ENCODE peak calls at places on chromosomes 2 and 18, in four cellular contexts. T is H1, W is mesenchymal stem cell, H is IMR-90. P is an unnamed sample.

GRCh38 chr2:38176619-38177021 is 100.7 kb upstream of the CYP1B1 start:
- DNase-seq in T (no peak), W (peak), H (peak), P (no peak)

GRCh38 chr2:166106431-166107015 is 21.3 kb downstream of the SCN1A start:
- DNase-seq in W (peak), T (no peak), H (peak), P (peak)

GRCh38 chr2:174086708-174087107 is 121.5 kb upstream of the SP3 start:
- DNase-seq in W (no peak), H (no peak), T (no peak), P (no peak)

GRCh38 chr2:216624251-216624650 is 9.0 kb upstream of the IGFBP2 start:
- DNase-seq in W (no peak), H (no peak), T (no peak), P (no peak)

GRCh38 chr2:236980961-236981360 is 104.7 kb upstream of the COPS8 start:
- DNase-seq in H (no peak), W (no peak), T (no peak), P (no peak)

GRCh38 chr2:128531856-128532255 is 213.2 kb upstream of the HS6ST1 start:
- DNase-seq in T (no peak), W (no peak), H (no peak), P (no peak)

GRCh38 chr2:25042321-25043240 is 705 bp downstream of the EFR3B start:
- DNase-seq in H (peak), T (peak), W (peak), P (peak)

GRCh38 chr2:74919827-74920226 is 38.6 kb upstream of the POLE4 start:
- DNase-seq in W (peak), T (peak), H (peak), P (peak)

GRCh38 chr2:65749549-65749948 is 317.1 kb upstream of the SPRED2 start:
- DNase-seq in H (peak), T (no peak), W (peak), P (no peak)

GRCh38 chr2:109442715-109443319 is 170.9 kb downstream of the SEPTIN10 start:
- DNase-seq in T (no peak), W (no peak), H (no peak), P (no peak)

GRCh38 chr2:122643725-122644329 is 888.4 kb downstream of the TSN start:
- DNase-seq in W (peak), H (peak), T (no peak), P (no peak)

GRCh38 chr2:77193858-77194448 is 328.2 kb downstream of the LRRTM4 start:
- DNase-seq in T (no peak), W (no peak), H (no peak), P (no peak)

GRCh38 chr18:10453261-10453884 is 1.1 kb upstream of the APCDD1 start:
- DNase-seq in T (peak), W (no peak), H (no peak), P (no peak)

GRCh38 chr18:65750421-65751144 is at the start of gene CDH7:
- DNase-seq in H (no peak), T (peak), W (peak), P (peak)

GRCh38 chr2:106030287-106031268 is 163.5 kb downstream of the UXS1 start:
- DNase-seq in H (peak), T (no peak), W (peak), P (no peak)

GRCh38 chr2:46552528-46552927 is 73.2 kb downstream of the TMEM247 start:
- DNase-seq in H (no peak), W (no peak), T (no peak), P (no peak)

GRCh38 chr2:120394764-120395163 is 48.8 kb downstream of the INHBB start:
- DNase-seq in H (no peak), W (no peak), T (no peak), P (no peak)

GRCh38 chr2:2793514-2793913 is 462.4 kb upstream of the MYT1L start:
- DNase-seq in T (no peak), H (no peak), W (no peak), P (no peak)

GRCh38 chr2:8522682-8523081 is 159.2 kb upstream of the ID2 start:
- DNase-seq in T (no peak), H (no peak), W (no peak), P (no peak)

GRCh38 chr2:196167666-196168065 is 3.7 kb downstream of the STK17B start:
- DNase-seq in H (no peak), T (no peak), W (peak), P (no peak)

GRCh38 chr2:96241901-96242611 is 23.7 kb downstream of the TMEM127 start:
- DNase-seq in T (no peak), H (peak), W (peak), P (no peak)

DNA sequence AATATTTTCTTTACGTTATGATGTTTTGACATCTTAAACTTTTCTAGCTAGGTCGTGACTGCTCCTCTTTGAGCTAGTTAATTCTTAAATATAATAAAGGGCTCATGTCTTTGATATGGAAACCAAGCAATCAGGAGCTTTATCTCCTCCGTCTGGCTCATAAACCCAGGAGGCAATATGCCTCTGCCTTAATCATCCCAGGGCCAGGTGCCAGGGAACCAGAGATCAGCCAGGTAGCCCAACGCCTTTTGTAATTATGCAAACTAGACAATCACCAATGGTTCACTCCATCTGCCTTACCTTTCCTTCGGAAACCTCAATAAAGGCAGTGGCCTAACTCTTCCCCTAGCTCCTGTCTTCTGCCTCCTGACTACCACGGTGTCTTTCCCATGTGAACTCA is 213.7 kb downstream of the KCNJ3 start:
- DNase-seq in T (no peak), W (no peak), H (no peak), P (no peak)
- H3K23ac ChIP-seq in T (no peak), W (no peak), H (no peak), P (no peak)

GRCh38 chr18:48468151-48468550 is 59.0 kb upstream of the ZBTB7C start:
- DNase-seq in W (no peak), H (no peak), T (no peak), P (no peak)
- H4K8ac ChIP-seq in W (no peak), H (no peak), T (no peak), P (no peak)

DNA sequence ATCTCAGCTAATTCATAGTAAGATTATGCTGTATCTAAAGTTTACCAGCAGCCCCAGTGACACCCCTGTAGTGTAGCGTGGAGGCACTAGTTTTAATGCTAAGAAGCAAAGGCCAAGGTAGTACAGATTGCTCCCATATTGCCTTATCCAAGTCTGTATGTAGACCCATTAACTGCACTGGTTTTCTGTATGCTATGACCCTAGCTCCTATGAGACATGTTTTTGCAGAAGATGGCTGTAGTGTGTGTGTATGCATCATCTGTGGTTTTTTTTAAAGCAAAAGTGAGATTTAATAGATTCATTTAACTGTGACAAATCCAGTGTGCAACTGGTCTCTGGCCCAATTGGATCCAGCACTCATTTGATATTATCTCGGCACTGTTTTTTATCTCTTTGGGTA is 86.5 kb downstream of the HAUS1 start:
- DNase-seq in W (no peak), H (peak), T (no peak), P (no peak)
- H2AK5ac ChIP-seq in W (no peak), H (no peak), T (no peak), P (no peak)

GRCh38 chr2:154698789-154699559 is 479 bp downstream of the KCNJ3 start:
- DNase-seq in T (no peak), W (no peak), H (no peak), P (no peak)

GRCh38 chr2:154698238-154698788 is at the start of gene KCNJ3:
- DNase-seq in H (no peak), T (no peak), W (no peak), P (no peak)

GRCh38 chr2:154699560-154699901 is 1.0 kb downstream of the KCNJ3 start:
- DNase-seq in T (no peak), H (no peak), W (no peak), P (no peak)

GRCh38 chr2:154696771-154697170 is 1.7 kb upstream of the KCNJ3 start:
- DNase-seq in H (no peak), T (no peak), W (no peak), P (no peak)

DNA sequence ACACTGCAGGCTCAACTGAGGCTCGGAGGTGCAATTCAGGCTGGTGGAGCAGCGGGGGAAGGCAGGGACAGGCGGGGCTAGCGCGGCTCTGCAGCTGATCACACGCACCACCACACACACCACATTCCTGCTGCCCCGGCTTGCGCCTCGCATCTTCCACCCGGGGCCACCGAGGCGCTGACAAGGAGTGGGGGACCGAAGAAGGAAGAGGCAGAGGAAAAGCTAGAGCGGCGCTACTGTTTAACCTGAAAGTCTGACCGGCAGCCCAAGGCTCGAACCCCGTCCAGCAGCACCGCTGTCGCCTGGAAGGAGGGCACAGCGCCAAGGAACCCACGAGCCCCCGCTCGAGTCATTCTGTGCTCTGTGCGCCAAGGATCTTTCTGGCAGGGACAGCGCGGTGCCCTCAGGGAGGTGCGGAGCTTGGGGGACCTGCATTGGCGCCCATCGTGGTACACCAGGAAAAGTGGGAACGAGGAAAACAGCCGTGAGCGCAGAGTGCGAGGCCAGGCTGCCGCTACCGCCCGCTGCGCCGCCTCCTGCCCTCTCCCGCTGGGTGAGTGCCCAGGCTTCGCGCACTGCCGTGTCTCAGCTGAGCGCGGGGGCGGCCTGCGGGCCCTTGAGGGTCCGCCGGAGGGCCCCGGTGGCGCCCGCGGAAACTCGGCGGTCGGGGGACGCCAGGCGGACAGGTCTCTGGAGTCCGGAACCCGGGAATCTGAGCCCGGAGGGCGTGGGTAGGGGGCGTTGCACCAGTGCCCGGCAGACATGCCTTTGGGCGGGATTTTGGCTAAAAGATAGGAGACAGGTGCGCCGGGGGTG is 865 bp upstream of the KCNJ3 start:
- DNase-seq in W (no peak), H (no peak), T (peak), P (peak)
- H3K23ac ChIP-seq in W (no peak), H (no peak), T (no peak), P (peak)

P was measured in neuronal stem cell.